ENCODE peak calls at places on chromosomes 3 and 15, in six cellular contexts. M is AG04449, X is ascending aorta, R is heart right ventricle, Q is astrocyte of the spinal cord, L is tibial artery. V is an unnamed sample.

GRCh38 chr15:38414351-38414750 is 39.6 kb upstream of the FAM98B start:
- DNase-seq in Q (peak), L (peak), R (peak), M (peak), X (no peak), V (peak)

GRCh38 chr15:52751522-52751921 is 38.6 kb downstream of the ONECUT1 start:
- DNase-seq in Q (no peak), M (no peak), X (no peak), L (no peak), R (no peak), V (no peak)

GRCh38 chr3:124811441-124811840 is 75.7 kb downstream of the ITGB5 start:
- DNase-seq in Q (peak), X (no peak), R (peak), L (peak), M (no peak), V (no peak)

GRCh38 chr3:112327371-112327951 is 5.5 kb upstream of the CD200 start:
- DNase-seq in X (no peak), Q (peak), L (no peak), M (peak), R (peak), V (no peak)

GRCh38 chr3:131849640-131850039 is 185.2 kb downstream of the CPNE4 start:
- DNase-seq in R (no peak), M (no peak), Q (no peak), L (no peak), X (no peak), V (no peak)

GRCh38 chr3:41163399-41163798 is 35.9 kb upstream of the CTNNB1 start:
- DNase-seq in R (no peak), L (no peak), Q (no peak), M (no peak), X (no peak), V (no peak)

GRCh38 chr3:102181202-102181920 is 253.5 kb upstream of the ZPLD1 start:
- DNase-seq in L (no peak), R (no peak), Q (peak), M (peak), X (no peak), V (no peak)

GRCh38 chr3:141233457-141234161 is 2.0 kb downstream of the PXYLP1 start:
- DNase-seq in M (no peak), Q (no peak), X (no peak), R (no peak), L (no peak), V (no peak)

GRCh38 chr3:183895774-183896173 is 11.1 kb upstream of the PARL start:
- DNase-seq in R (no peak), L (no peak), Q (no peak), M (no peak), X (no peak), V (no peak)

GRCh38 chr3:157175678-157176077 is 15.7 kb upstream of the CCNL1 start:
- DNase-seq in R (no peak), X (no peak), Q (no peak), M (no peak), L (no peak), V (no peak)

GRCh38 chr15:99076555-99077308 is 28.1 kb upstream of the SYNM start:
- DNase-seq in Q (peak), L (peak), R (peak), M (peak), X (no peak), V (no peak)

GRCh38 chr3:125401402-125401801 is 26.3 kb upstream of the ZNF148 start:
- DNase-seq in R (no peak), L (no peak), X (no peak), M (peak), Q (peak), V (no peak)

GRCh38 chr3:126128504-126129407 is 44.8 kb upstream of the SLC41A3 start:
- DNase-seq in L (peak), Q (no peak), M (no peak), X (no peak), R (peak), V (no peak)

GRCh38 chr15:63480441-63480821 is 24.0 kb upstream of the USP3 start:
- DNase-seq in R (no peak), X (no peak), Q (no peak), M (no peak), L (no peak), V (no peak)

GRCh38 chr15:77650285-77650684 is 17.6 kb upstream of the LINGO1 start:
- DNase-seq in L (no peak), Q (no peak), M (no peak), X (no peak), R (no peak), V (no peak)
- TF ChIP-seq CTCF in L (no peak), Q (peak), M (peak), X (no peak), R (no peak), V (no peak)

DNA sequence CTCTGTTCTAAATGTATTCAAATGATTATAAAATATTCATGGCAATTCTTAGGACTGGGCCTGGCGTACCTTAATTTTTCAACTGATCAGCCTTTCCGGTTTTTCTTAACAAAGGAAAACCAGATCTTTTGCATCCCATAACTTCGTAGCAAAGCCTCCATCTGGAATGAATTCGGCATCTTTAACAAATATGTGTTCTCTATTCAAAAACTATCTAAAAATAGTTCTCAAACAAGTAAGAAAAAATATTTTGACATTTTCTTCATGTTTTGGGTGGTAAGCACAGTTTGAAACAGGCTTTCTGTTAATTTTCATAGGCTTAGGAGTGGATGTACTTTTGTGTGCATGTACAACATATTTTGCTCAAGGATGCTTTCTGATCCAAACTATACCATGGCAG is 55.0 kb downstream of the RBMS3 start:
- DNase-seq in R (no peak), L (no peak), Q (no peak), X (no peak), M (no peak), V (no peak)
- H3K4me3 ChIP-seq in R (peak), L (peak), Q (peak), X (peak), M (peak), V (peak)

GRCh38 chr3:55720614-55721013 is 233.5 kb upstream of the WNT5A start:
- DNase-seq in X (no peak), M (no peak), Q (peak), L (no peak), R (no peak), V (no peak)
- TF ChIP-seq CTCF in X (no peak), M (peak), Q (peak), L (no peak), R (peak), V (no peak)

GRCh38 chr3:58534592-58535494 is 2.1 kb downstream of the ACOX2 start:
- DNase-seq in L (no peak), M (no peak), X (no peak), Q (no peak), R (no peak), V (no peak)
- H3K4me3 ChIP-seq in L (no peak), M (no peak), X (no peak), Q (no peak), R (no peak), V (no peak)

GRCh38 chr15:79209690-79210089 is 72.8 kb upstream of the ANKRD34C start:
- DNase-seq in R (no peak), L (no peak), Q (no peak), M (no peak), X (no peak), V (no peak)
- TF ChIP-seq CTCF in R (no peak), L (no peak), Q (peak), M (no peak), X (no peak), V (no peak)

DNA sequence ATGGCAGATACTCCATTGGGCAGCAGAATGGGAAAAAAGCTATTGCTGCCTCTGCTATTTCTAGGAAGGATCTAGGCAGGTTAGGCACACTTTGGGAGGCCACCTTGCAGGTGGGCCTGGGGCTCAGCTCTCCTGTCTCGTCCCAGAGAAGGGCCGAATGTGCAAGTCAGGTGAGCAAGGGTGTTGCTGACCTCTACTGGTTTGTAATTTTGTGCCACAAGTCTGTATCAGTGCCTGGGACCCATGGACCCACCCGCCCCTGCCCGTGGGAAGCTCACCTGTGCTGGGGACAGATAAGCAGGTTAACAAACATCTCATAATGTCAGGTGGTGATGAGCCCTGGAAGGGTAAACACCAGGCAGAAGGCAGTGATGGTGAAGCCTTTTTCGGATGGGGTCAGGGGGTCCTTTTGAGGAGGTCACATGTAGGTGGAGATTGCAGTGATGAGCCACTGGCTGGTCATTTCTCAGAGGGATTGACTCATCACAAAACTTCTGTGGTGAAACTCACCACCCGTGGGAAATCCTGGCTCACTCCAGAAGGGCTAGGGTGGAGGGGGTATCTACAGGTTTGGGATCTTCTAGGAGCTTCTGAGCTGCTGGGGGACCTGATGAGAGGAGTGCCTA is 161.3 kb downstream of the KLF13 start:
- DNase-seq in Q (no peak), L (no peak), M (no peak), R (no peak), X (no peak), V (no peak)
- H3K4me3 ChIP-seq in Q (no peak), L (no peak), M (no peak), R (no peak), X (no peak), V (no peak)

DNA sequence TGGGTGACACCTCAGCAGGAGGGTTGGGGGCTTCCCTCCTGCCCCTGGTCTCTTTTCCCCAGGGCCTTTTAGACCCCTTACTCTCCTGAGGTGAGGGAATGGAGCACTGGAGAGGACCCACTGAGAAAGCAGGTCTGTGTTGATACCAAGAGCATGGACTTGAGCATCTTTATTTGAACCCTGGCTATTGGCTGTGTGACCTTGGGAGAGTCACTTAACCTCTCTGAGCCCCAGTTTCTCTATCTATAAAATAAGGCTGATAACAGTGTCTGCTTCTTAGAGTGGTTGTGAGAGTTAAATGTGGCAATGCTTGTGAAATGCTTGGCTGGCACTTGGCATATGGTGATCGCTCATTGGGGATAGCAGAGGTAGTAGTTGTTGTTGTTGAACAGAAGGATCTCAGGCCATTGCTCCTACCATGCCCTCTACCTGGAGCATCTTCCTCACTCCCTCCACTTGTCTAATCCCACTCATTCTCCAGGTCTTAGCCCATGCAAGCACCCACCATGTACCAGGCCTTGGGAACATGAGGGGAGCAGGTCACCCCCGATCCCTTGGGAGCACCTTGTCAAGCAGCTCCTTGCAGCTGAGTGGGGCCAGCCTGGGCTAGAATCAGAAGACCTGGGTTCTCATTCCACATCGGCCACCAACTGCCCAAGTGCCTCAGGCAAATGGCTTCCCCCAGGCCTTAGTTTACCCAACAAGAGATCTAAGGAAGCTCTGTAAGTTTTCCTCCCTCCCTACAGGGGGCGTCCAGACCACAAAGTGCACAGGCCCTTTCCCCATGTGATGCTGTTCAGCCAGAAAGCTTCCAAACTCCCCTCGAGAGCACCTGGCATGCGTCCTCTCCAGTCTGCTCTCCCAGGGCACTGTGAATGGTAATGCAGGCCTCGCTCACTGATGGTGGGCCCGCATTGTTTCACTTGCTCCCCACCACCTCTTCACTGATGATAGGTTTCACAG is 96.7 kb downstream of the LSM3 start:
- DNase-seq in M (no peak), R (no peak), L (no peak), X (no peak), Q (no peak), V (no peak)
- TF ChIP-seq CTCF in M (no peak), R (peak), L (no peak), X (no peak), Q (peak), V (no peak)

V was measured in thoracic aorta.